ENCODE peak calls at places on chromosomes 7 and 10, in nine cellular contexts. T is iris pigment epithelial cell; W is M059J; H is CD8-positive, alpha-beta T cell; K is stimulated activated CD4-positive, alpha-beta T cell treated with anti-CD3 and anti-CD28 coated beads, Interleukin-1b, Interleukin-23, amount 100 ng/mL, for 24 hours; Q is iPS-NIHi11; Y is astrocyte; M is heart left ventricle; N is left cardiac atrium. I is an unnamed sample.

GRCh38 chr10:10623958-10624590 is 393.6 kb upstream of the CELF2 start:
- DNase-seq in T (no peak), H (no peak), W (no peak), M (no peak), N (no peak), Y (no peak), Q (no peak), K (no peak), I (no peak)

GRCh38 chr7:151389768-151390593 is 19.9 kb downstream of the WDR86 start:
- DNase-seq in K (no peak), N (no peak), Q (no peak), T (no peak), H (no peak), W (no peak), Y (no peak), M (no peak), I (no peak)

GRCh38 chr10:97640868-97641811 is 669 bp downstream of the PI4K2A start:
- DNase-seq in W (peak), M (peak), K (no peak), Y (peak), H (no peak), Q (peak), T (peak), N (peak), I (no peak)

GRCh38 chr7:67803789-67804188 is 807.2 kb downstream of the TYW1 start:
- DNase-seq in T (no peak), Q (no peak), N (no peak), W (no peak), M (no peak), Y (no peak), K (no peak), H (no peak), I (no peak)

GRCh38 chr7:148567524-148567923 is 23.0 kb upstream of the C7orf33 start:
- DNase-seq in M (no peak), Q (peak), N (no peak), T (no peak), W (no peak), K (no peak), H (no peak), Y (no peak), I (no peak)

GRCh38 chr10:87861566-87861952 is 1.8 kb downstream of the KLLN start:
- DNase-seq in H (peak), N (peak), K (no peak), Y (peak), Q (peak), W (no peak), M (peak), T (peak), I (no peak)

GRCh38 chr10:778626-779330 is 89.3 kb upstream of the DIP2C start:
- DNase-seq in Y (peak), Q (peak), W (peak), H (no peak), N (no peak), K (no peak), T (peak), M (no peak), I (no peak)

GRCh38 chr10:62163024-62163423 is 105.6 kb downstream of the RTKN2 start:
- DNase-seq in T (no peak), Y (no peak), Q (no peak), M (no peak), H (no peak), K (no peak), W (no peak), N (no peak), I (no peak)

GRCh38 chr10:8116474-8116873 is 62.0 kb downstream of the GATA3 start:
- DNase-seq in N (no peak), W (no peak), H (no peak), M (no peak), T (no peak), Y (no peak), Q (no peak), K (no peak), I (no peak)

GRCh38 chr7:91020611-91021385 is 243.4 kb upstream of the FZD1 start:
- DNase-seq in Y (peak), T (no peak), K (no peak), H (no peak), W (no peak), Q (no peak), M (no peak), N (no peak), I (no peak)

GRCh38 chr10:113820507-113820906 is 33.4 kb downstream of the DCLRE1A start:
- DNase-seq in K (no peak), M (no peak), N (no peak), Q (peak), T (no peak), H (no peak), Y (no peak), W (no peak), I (no peak)

GRCh38 chr7:1240917-1241509 is 8.3 kb downstream of the UNCX start:
- DNase-seq in H (no peak), Q (no peak), K (no peak), M (no peak), T (no peak), N (no peak), W (no peak), Y (no peak), I (no peak)

GRCh38 chr7:49775949-49776443 is 2.6 kb downstream of the VWC2 start:
- DNase-seq in Q (no peak), W (no peak), N (no peak), M (no peak), Y (no peak), K (no peak), T (no peak), H (no peak), I (no peak)

GRCh38 chr10:79127151-79127961 is 58.6 kb downstream of the ZMIZ1 start:
- DNase-seq in K (no peak), N (peak), H (no peak), T (peak), W (peak), Q (peak), Y (peak), M (peak), I (no peak)

GRCh38 chr7:35253680-35254495 is at the start of gene TBX20:
- DNase-seq in Y (peak), H (no peak), K (no peak), T (peak), N (peak), Q (peak), W (peak), M (peak), I (peak)

GRCh38 chr7:30660331-30661255 is 21.7 kb downstream of the CRHR2 start:
- DNase-seq in W (no peak), H (no peak), Q (no peak), T (no peak), N (peak), M (no peak), Y (no peak), K (no peak), I (no peak)

GRCh38 chr7:5549096-5549896 is 125.7 kb upstream of the TNRC18 start:
- DNase-seq in N (peak), Y (peak), W (peak), Q (peak), M (peak), K (no peak), H (no peak), T (peak), I (no peak)

GRCh38 chr7:77217474-77218185 is 18.0 kb upstream of the FGL2 start:
- DNase-seq in N (no peak), H (no peak), Y (no peak), T (peak), K (no peak), M (no peak), Q (no peak), W (no peak), I (no peak)

GRCh38 chr10:43125881-43126731 is 12.1 kb upstream of the CSGALNACT2 start:
- DNase-seq in W (no peak), M (no peak), K (no peak), Q (no peak), H (no peak), T (no peak), Y (no peak), N (no peak), I (no peak)

GRCh38 chr10:78584266-78584665 is 484.5 kb upstream of the ZMIZ1 start:
- DNase-seq in Q (no peak), H (no peak), W (no peak), M (no peak), N (no peak), T (no peak), Y (no peak), K (no peak), I (no peak)